ENCODE peak calls at places on chromosomes 13 and 19, in four cellular contexts. D, N, Q and I are unnamed samples.

GRCh38 chr19:51600940-51601575 is 29.1 kb downstream of the SIGLEC5 start:
- DNase-seq in N (no peak), D (no peak), Q (no peak), I (no peak)

GRCh38 chr13:113740661-113741060 is 18.4 kb upstream of the TMEM255B start:
- DNase-seq in D (no peak), Q (no peak), N (no peak), I (no peak)

GRCh38 chr19:1224047-1224825 is 13.6 kb downstream of the CBARP start:
- DNase-seq in N (no peak), Q (no peak), D (no peak), I (no peak)

GRCh38 chr13:45564108-45564507 is 51.4 kb downstream of the ERICH6B start:
- DNase-seq in Q (no peak), N (peak), D (peak), I (no peak)

GRCh38 chr19:15679089-15679488 is 6.2 kb downstream of the CYP4F12 start:
- DNase-seq in D (no peak), Q (no peak), N (no peak), I (no peak)

GRCh38 chr19:33737704-33738103 is 59.0 kb upstream of the KCTD15 start:
- DNase-seq in D (no peak), Q (no peak), N (no peak), I (no peak)

GRCh38 chr13:39159393-39159792 is 121.1 kb downstream of the NHLRC3 start:
- DNase-seq in Q (no peak), N (no peak), D (no peak), I (no peak)

GRCh38 chr19:52735734-52736133 is 890 bp upstream of the ZNF611 start:
- DNase-seq in D (no peak), Q (peak), N (peak), I (peak)

GRCh38 chr19:51441410-51442390 is 16.6 kb downstream of the SIGLEC8 start:
- DNase-seq in D (no peak), N (no peak), Q (no peak), I (no peak)

GRCh38 chr13:100301418-100301817 is 212.5 kb downstream of the PCCA start:
- DNase-seq in N (no peak), Q (no peak), D (no peak), I (no peak)

GRCh38 chr19:55866521-55866920 is 30.2 kb downstream of the NLRP4 start:
- DNase-seq in N (no peak), D (no peak), Q (no peak), I (no peak)
- H4K5ac ChIP-seq in N (no peak), D (no peak), Q (no peak), I (no peak)

GRCh38 chr13:59531571-59532091 is 632.1 kb downstream of the DIAPH3 start:
- DNase-seq in D (peak), N (peak), Q (peak), I (peak)
- H3K4me2 ChIP-seq in D (peak), N (peak), Q (peak), I (no peak)

GRCh38 chr19:19271828-19272599 is 1.1 kb downstream of the TM6SF2 start:
- DNase-seq in Q (no peak), N (no peak), D (no peak), I (no peak)

GRCh38 chr19:19268453-19269385 is 4.4 kb downstream of the TM6SF2 start:
- DNase-seq in D (no peak), N (no peak), Q (no peak), I (no peak)

GRCh38 chr19:19269952-19270694 is 3.0 kb downstream of the TM6SF2 start:
- DNase-seq in Q (peak), D (no peak), N (peak), I (peak)

GRCh38 chr19:19274146-19274545 is 1.0 kb upstream of the TM6SF2 start:
- DNase-seq in Q (no peak), D (no peak), N (no peak), I (no peak)

GRCh38 chr19:19270749-19271571 is 2.1 kb downstream of the TM6SF2 start:
- DNase-seq in D (no peak), Q (no peak), N (no peak), I (no peak)
- H4K5ac ChIP-seq in D (no peak), Q (no peak), N (no peak), I (no peak)

GRCh38 chr19:11347546-11347945 is 1.2 kb downstream of the CCDC159 start:
- DNase-seq in D (no peak), Q (no peak), N (no peak), I (no peak)
- H3K4me2 ChIP-seq in D (no peak), Q (no peak), N (no peak), I (no peak)

DNA sequence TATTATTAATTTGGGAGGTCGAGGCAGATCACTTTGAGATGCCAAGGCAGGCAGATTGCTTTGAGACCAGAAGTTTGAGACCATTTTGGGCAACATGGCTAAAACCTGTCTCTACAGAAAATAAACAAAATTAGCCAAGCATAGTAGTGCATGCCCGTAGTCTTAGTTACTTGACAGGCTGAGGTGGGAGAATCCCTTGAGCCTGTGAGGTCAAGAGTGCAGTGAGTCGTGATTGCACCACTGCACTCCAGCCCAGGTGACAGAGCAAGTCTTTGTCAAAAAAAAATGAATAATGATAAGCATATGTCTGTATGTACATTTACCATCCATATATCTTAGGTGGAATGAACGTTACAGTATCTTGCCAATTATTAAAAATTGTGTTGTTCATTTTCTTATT is 2447.7 kb downstream of the PCDH9 start:
- DNase-seq in N (no peak), D (no peak), Q (no peak), I (no peak)
- H4K5ac ChIP-seq in N (no peak), D (no peak), Q (no peak), I (no peak)

GRCh38 chr13:35892837-35893814 is 238.1 kb downstream of the DCLK1 start:
- DNase-seq in N (no peak), Q (peak), D (no peak), I (no peak)
- H3K4me2 ChIP-seq in N (no peak), Q (no peak), D (no peak), I (no peak)